ENCODE peak calls at places on chromosome 14, in six cellular contexts. O is head of caudate nucleus; R is Daoy; U is fibroblast of the aortic adventitia; P is AG08396; M is central memory CD4-positive, alpha-beta T cell. T is an unnamed sample.

GRCh38 chr14:75469606-75470237 is 41.9 kb downstream of the JDP2 start:
- DNase-seq in O (no peak), P (no peak), M (no peak), R (no peak), U (no peak), T (no peak)

GRCh38 chr14:79246200-79246599 is 965.1 kb downstream of the DIO2 start:
- DNase-seq in M (no peak), P (no peak), O (no peak), R (no peak), U (peak), T (no peak)

GRCh38 chr14:74562515-74563232 is 49.4 kb downstream of the LTBP2 start:
- DNase-seq in P (no peak), R (peak), O (no peak), U (no peak), M (no peak), T (no peak)

GRCh38 chr14:73723799-73724621 is 9.8 kb upstream of the PNMA1 start:
- DNase-seq in U (peak), P (peak), O (no peak), M (no peak), R (peak), T (no peak)

GRCh38 chr14:66401447-66402095 is 84.6 kb upstream of the CCDC196 start:
- DNase-seq in M (no peak), U (peak), R (no peak), O (no peak), P (no peak), T (no peak)

GRCh38 chr14:91418387-91419043 is 895 bp upstream of the CCDC88C start:
- DNase-seq in P (peak), O (peak), M (peak), R (peak), U (peak), T (peak)

GRCh38 chr14:34806257-34806656 is 68.9 kb downstream of the BAZ1A start:
- DNase-seq in R (no peak), O (no peak), P (no peak), M (no peak), U (no peak), T (no peak)

GRCh38 chr14:104432611-104433231 is 146.8 kb upstream of the C14orf180 start:
- DNase-seq in R (no peak), O (no peak), M (no peak), P (no peak), U (no peak), T (no peak)

T was measured in Jurkat, Clone E6-1.